ENCODE peak calls at places on chromosome 9, in eight cellular contexts. V is transverse colon; F is tibial artery; C is brain microvascular endothelial cell; J is CD8-positive, alpha-beta T cell; Q is OCI-LY7; G is tibial nerve; D is HCT116. R is an unnamed sample.

GRCh38 chr9:93670208-93671029 is 94.0 kb downstream of the PHF2 start:
- DNase-seq in G (peak), D (no peak), C (peak), J (peak), V (peak), F (peak), Q (no peak), R (no peak)

GRCh38 chr9:32351845-32352244 is 32.6 kb upstream of the ACO1 start:
- DNase-seq in Q (peak), C (no peak), V (no peak), G (no peak), F (no peak), D (peak), J (no peak), R (no peak)

GRCh38 chr9:91131433-91131839 is 230.3 kb downstream of the AUH start:
- DNase-seq in Q (no peak), V (peak), G (no peak), C (peak), J (peak), F (peak), D (peak), R (peak)

GRCh38 chr9:20988916-20989315 is 42.5 kb downstream of the HACD4 start:
- DNase-seq in J (no peak), D (no peak), F (no peak), Q (no peak), G (no peak), V (no peak), C (no peak), R (no peak)

GRCh38 chr9:37966443-37967271 is 62.7 kb upstream of the SLC25A51 start:
- DNase-seq in D (no peak), C (no peak), F (no peak), Q (no peak), V (peak), G (no peak), J (no peak), R (no peak)

GRCh38 chr9:116084497-116084896 is 69.1 kb upstream of the PAPPA start:
- DNase-seq in G (no peak), V (no peak), C (no peak), Q (no peak), F (no peak), J (no peak), D (no peak), R (no peak)

GRCh38 chr9:129587487-129588262 is 33.2 kb downstream of the C9orf50 start:
- DNase-seq in D (peak), Q (no peak), V (no peak), C (no peak), J (no peak), F (no peak), G (no peak), R (no peak)

GRCh38 chr9:37034320-37034937 is 361 bp upstream of the PAX5 start:
- DNase-seq in D (no peak), C (no peak), J (no peak), V (peak), G (no peak), Q (peak), F (no peak), R (no peak)

GRCh38 chr9:87579761-87580626 is 82.3 kb downstream of the DAPK1 start:
- DNase-seq in V (no peak), D (no peak), F (no peak), Q (no peak), J (no peak), G (no peak), C (no peak), R (no peak)

DNA sequence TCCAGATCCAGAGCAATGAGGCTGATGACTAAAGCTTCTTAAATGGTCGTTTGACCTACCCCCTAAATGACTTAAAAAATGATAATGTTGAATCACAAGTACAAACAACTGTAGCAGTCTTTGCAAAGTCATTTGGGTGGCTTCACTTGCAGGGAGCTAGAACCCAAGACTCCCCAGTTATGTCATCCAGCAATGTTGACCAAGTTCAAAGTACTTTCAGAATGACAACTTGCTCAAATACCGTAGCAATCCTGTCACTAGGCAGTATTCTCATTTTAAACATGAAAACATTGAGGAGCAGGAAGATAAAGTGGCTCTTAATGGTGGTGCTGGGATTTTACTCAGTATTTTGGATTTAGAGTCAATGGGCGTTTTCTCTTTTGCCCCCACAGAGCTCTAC is 1217.0 kb upstream of the DMAC1 start:
- DNase-seq in C (no peak), F (no peak), Q (no peak), J (no peak), V (no peak), G (no peak), D (no peak), R (no peak)
- TF ChIP-seq CTCF in C (no peak), F (no peak), Q (no peak), J (no peak), V (no peak), G (no peak), D (no peak), R (no peak)

GRCh38 chr9:96418920-96419690 is 935 bp upstream of the ZNF367 start:
- DNase-seq in C (peak), V (peak), G (peak), J (peak), D (no peak), F (peak), Q (peak), R (peak)
- H3K27ac ChIP-seq in C (peak), V (peak), G (peak), J (peak), D (peak), F (peak), Q (peak), R (peak)

DNA sequence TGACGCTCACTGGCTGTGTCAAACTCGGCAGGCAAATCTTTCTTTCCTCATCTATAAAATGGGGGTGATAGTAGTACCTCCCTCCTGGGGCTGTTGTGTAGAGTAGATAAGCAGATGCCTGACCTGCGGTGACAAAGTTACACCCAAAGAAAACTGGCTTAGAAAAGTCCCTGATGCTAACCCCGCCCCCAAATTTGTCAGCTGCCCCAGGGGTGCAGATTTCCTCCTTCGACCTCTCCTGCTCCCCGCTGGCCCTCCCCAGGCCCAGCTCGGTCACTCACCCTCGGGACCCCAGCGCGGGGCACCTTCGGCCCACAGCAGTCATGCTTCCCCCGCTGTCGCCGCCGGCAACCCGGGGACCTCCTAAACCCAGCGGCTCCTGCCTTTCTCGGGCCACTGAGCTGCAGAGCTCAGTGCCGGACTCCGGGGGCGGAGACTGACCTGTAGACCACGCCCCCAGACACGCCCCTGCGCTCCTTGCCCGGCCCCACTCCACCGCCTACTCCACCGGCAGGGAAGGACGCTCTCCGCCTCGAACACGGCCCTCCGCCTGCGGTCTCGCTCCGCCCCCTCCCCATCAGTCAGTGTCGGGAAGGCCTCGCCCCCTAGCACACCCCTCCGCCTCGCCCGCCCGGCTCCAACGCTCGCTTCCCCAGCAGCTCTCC is 7.4 kb downstream of the SH2D3C start:
- DNase-seq in F (peak), G (peak), Q (peak), V (peak), D (peak), J (peak), C (peak), R (peak)
- TF ChIP-seq CTCF in F (no peak), G (no peak), Q (no peak), V (no peak), D (no peak), J (no peak), C (no peak), R (no peak)

DNA sequence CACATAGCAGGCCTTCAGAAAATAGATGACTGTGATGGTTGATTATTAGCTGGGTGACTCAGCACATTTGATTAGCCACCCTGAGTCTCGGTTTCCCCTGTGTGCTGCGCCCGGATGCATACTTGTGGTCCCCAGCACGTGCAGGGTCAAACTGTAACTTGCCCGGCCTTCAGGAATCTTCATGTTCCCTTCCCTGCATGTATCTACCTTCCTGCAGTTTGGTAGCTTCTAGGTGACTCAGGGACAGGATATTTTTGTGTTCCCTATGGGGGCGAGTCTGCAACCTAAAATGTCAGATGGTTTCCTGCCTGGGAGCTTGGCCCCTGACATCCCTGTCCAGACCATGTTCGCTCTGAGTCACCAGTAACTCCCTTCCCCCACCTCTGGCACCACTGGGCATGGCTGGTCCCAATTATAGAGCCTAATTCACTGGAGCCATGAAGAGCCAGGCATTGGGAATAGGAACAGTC is 13.2 kb downstream of the PTGS1 start:
- DNase-seq in G (no peak), C (no peak), F (no peak), V (no peak), D (no peak), J (no peak), Q (no peak), R (peak)
- H3K27ac ChIP-seq in G (no peak), C (no peak), F (no peak), V (no peak), D (no peak), J (no peak), Q (no peak), R (peak)

GRCh38 chr9:134162926-134163373 is 1.4 kb downstream of the RNU6ATAC start:
- DNase-seq in C (no peak), F (no peak), J (no peak), D (no peak), Q (no peak), V (no peak), G (no peak), R (no peak)

GRCh38 chr9:134164879-134165278 is 515 bp upstream of the RNU6ATAC start:
- DNase-seq in Q (no peak), D (no peak), G (no peak), J (no peak), C (no peak), V (no peak), F (no peak), R (no peak)

GRCh38 chr9:134161647-134162046 is 2.7 kb downstream of the RNU6ATAC start:
- DNase-seq in V (no peak), F (no peak), J (no peak), D (no peak), C (no peak), Q (no peak), G (no peak), R (no peak)

GRCh38 chr9:134162212-134162775 is 2.1 kb downstream of the RNU6ATAC start:
- DNase-seq in D (no peak), G (no peak), V (no peak), Q (no peak), J (no peak), C (no peak), F (no peak), R (no peak)

DNA sequence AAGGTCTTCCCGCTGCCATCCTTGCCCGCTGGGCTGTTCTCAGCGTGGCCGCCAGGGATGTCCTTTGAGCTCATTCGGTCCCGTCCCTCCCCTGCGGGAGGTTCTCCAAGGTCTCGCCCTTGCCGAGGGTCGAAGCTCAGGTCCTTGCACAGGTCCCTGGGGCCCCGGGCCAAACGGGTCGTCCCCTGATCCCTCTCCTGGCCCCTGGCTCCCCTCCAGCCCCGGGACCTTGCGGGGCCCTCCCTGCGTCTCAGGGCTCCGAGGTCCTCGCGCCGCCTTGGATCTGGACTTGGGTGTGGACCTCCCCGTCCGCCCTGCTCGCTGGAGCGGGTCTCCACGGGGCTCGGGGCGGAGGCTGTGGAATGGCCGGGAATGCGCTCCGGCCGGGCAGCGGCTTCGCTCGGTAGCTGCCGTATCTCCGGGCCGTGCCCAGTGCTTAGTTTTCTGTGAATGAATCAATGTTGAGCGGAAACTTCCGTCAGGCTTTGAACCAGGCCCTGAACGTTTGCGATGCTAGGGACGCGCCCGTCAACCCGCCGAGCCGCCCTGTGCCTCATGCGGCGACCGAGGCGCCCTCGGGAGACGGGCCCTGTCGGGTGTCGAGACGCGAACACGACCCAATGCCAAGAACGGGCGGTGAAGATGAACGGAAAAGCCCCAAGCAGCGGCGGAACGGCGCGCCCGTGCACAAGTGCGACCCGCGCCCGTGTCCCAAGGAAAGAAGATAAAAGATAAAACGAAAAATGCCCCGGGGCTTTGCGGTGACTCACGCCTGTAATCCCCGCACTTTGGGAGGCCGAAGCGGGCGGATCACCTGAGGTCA is 779 bp downstream of the RNU6ATAC start:
- DNase-seq in Q (no peak), C (no peak), J (peak), F (peak), G (peak), D (no peak), V (peak), R (no peak)
- TF ChIP-seq CTCF in Q (no peak), C (peak), J (peak), F (peak), G (peak), D (no peak), V (peak), R (no peak)

GRCh38 chr9:96485280-96485679 is 35.3 kb downstream of the HABP4 start:
- DNase-seq in Q (no peak), C (no peak), D (no peak), G (no peak), V (no peak), F (no peak), J (no peak), R (no peak)

GRCh38 chr9:96482471-96482870 is 32.5 kb downstream of the HABP4 start:
- DNase-seq in Q (no peak), G (no peak), J (no peak), D (no peak), V (no peak), F (no peak), C (no peak), R (no peak)

GRCh38 chr9:96484521-96484931 is 34.6 kb downstream of the HABP4 start:
- DNase-seq in F (no peak), C (no peak), Q (peak), V (no peak), G (no peak), D (no peak), J (no peak), R (no peak)

GRCh38 chr9:96483733-96484240 is 33.8 kb downstream of the HABP4 start:
- DNase-seq in Q (no peak), F (no peak), V (no peak), G (no peak), D (no peak), C (no peak), J (no peak), R (no peak)

DNA sequence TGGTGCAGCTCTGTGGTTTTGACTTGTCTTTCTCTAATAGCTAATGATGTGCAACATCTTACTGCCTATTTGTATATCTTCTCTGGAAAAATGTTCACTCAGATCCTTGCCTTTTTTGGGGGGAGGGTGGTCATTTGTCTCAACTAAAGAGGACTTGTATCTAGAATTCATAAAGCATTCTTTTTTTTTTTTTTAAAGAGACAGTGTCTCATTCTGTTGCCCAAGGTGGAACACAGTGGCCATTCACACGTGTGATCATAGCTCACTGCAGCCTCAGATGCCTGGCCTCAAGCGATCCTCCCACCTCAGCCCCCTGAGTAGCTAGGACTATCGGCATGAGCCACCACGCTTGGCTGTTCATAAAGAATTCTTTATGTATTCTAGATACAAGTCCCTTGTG is 33.2 kb downstream of the HABP4 start:
- DNase-seq in C (no peak), F (no peak), G (no peak), J (no peak), Q (no peak), D (no peak), V (no peak), R (no peak)
- H3K27ac ChIP-seq in C (no peak), F (peak), G (no peak), J (no peak), Q (no peak), D (no peak), V (no peak), R (no peak)

GRCh38 chr9:136829412-136829811 is 12.9 kb upstream of the AJM1 start:
- DNase-seq in G (no peak), F (no peak), J (no peak), C (no peak), D (no peak), V (no peak), Q (no peak), R (no peak)
- TF ChIP-seq CTCF in G (no peak), F (no peak), J (no peak), C (no peak), D (no peak), V (no peak), Q (no peak), R (no peak)

DNA sequence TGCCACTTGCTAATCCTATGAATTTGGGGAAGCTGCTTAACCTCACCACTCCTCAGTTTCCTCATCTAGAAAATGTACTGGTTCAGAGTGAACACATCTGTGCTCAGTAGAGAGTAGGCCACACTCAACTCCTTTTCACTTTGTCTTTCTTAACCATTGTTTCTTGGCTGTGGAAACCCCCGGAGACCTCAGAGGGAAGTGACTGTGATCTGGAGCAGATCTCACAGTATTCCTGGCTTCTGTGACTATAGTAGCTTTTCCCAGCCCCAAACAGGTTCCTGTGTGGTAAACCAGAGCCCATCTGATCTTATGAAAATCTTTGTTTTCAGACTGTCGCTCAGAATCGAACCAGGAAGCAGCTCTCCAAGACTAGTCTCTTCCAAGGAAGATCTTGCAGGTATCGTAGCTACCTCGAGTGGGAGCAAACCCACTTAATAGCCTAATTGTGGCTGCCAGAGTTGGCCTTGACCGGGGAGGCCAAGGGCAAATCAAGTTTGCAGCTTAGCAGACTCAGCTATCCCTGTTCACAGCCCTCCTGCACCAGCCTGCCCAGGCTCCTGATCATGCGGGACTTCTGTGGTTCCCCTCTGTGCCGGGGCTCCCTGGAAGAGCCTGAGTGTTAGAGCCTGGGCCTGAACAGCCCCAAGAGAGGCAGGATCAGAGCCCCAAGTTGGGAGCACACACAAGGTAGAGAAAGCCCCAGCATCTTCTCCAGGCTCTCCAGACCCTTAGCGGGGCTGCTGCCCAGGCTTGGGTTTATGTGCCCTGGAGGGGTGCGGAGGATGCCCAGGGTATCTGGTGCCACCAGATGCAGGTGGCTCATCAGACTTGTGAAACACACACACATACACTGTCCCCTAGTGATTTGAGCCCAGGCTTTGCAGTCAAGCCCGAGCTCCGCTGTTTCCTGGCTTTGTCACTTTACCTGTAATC is 52.2 kb upstream of the ANGPTL2 start:
- DNase-seq in G (no peak), Q (no peak), J (no peak), V (peak), C (no peak), D (no peak), F (no peak), R (no peak)
- H3K27ac ChIP-seq in G (no peak), Q (no peak), J (no peak), V (no peak), C (no peak), D (no peak), F (no peak), R (no peak)